ENCODE peak calls at places on chromosomes 12 and 14, in ten cellular contexts. One of them, this sample, is unnamed.

GRCh38 chr12:49621651-49622500 is 1.5 kb upstream of the PRPF40B start:
- DNase-seq in AG10803: no peak
- DNase-seq in stimulated activated CD4-positive, alpha-beta T cell treated with anti-CD3 and anti-CD28 coated beads, Interleukin-1b, Interleukin-23, amount 100 ng/mL, for 4 hours: no peak
- DNase-seq in endothelial cell: no peak
- DNase-seq in T follicular helper cell: no peak
- DNase-seq in right atrium auricular region: no peak
- DNase-seq in T-helper 1 cell: no peak
- DNase-seq in memory B cell: no peak
- DNase-seq in sigmoid colon: no peak
- DNase-seq in GM04504: no peak
- DNase-seq in this sample: no peak

GRCh38 chr14:104506461-104507253 is 72.9 kb upstream of the C14orf180 start:
- DNase-seq in T follicular helper cell: no peak
- DNase-seq in right atrium auricular region: no peak
- DNase-seq in T-helper 1 cell: no peak
- DNase-seq in sigmoid colon: no peak
- DNase-seq in endothelial cell: no peak
- DNase-seq in GM04504: no peak
- DNase-seq in stimulated activated CD4-positive, alpha-beta T cell treated with anti-CD3 and anti-CD28 coated beads, Interleukin-1b, Interleukin-23, amount 100 ng/mL, for 4 hours: no peak
- DNase-seq in AG10803: no peak
- DNase-seq in memory B cell: no peak
- DNase-seq in this sample: no peak

GRCh38 chr12:31476437-31476836 is 114.5 kb downstream of the DENND5B start:
- DNase-seq in right atrium auricular region: no peak
- DNase-seq in GM04504: no peak
- DNase-seq in stimulated activated CD4-positive, alpha-beta T cell treated with anti-CD3 and anti-CD28 coated beads, Interleukin-1b, Interleukin-23, amount 100 ng/mL, for 4 hours: no peak
- DNase-seq in endothelial cell: no peak
- DNase-seq in sigmoid colon: no peak
- DNase-seq in memory B cell: no peak
- DNase-seq in T-helper 1 cell: no peak
- DNase-seq in T follicular helper cell: no peak
- DNase-seq in AG10803: no peak
- DNase-seq in this sample: no peak

GRCh38 chr12:116502989-116503496 is 56.1 kb upstream of the MAP1LC3B2 start:
- DNase-seq in AG10803: no peak
- DNase-seq in sigmoid colon: no peak
- DNase-seq in GM04504: no peak
- DNase-seq in T-helper 1 cell: no peak
- DNase-seq in right atrium auricular region: no peak
- DNase-seq in memory B cell: no peak
- DNase-seq in endothelial cell: no peak
- DNase-seq in stimulated activated CD4-positive, alpha-beta T cell treated with anti-CD3 and anti-CD28 coated beads, Interleukin-1b, Interleukin-23, amount 100 ng/mL, for 4 hours: no peak
- DNase-seq in T follicular helper cell: no peak
- DNase-seq in this sample: no peak

GRCh38 chr12:43914923-43915468 is 79.1 kb downstream of the TMEM117 start:
- DNase-seq in endothelial cell: no peak
- DNase-seq in memory B cell: no peak
- DNase-seq in stimulated activated CD4-positive, alpha-beta T cell treated with anti-CD3 and anti-CD28 coated beads, Interleukin-1b, Interleukin-23, amount 100 ng/mL, for 4 hours: no peak
- DNase-seq in T follicular helper cell: no peak
- DNase-seq in right atrium auricular region: no peak
- DNase-seq in sigmoid colon: no peak
- DNase-seq in T-helper 1 cell: no peak
- DNase-seq in AG10803: no peak
- DNase-seq in GM04504: no peak
- DNase-seq in this sample: no peak

GRCh38 chr14:30914812-30915211 is 40.5 kb downstream of the COCH start:
- DNase-seq in T follicular helper cell: no peak
- DNase-seq in right atrium auricular region: no peak
- DNase-seq in endothelial cell: no peak
- DNase-seq in T-helper 1 cell: no peak
- DNase-seq in AG10803: no peak
- DNase-seq in sigmoid colon: no peak
- DNase-seq in memory B cell: no peak
- DNase-seq in GM04504: no peak
- DNase-seq in stimulated activated CD4-positive, alpha-beta T cell treated with anti-CD3 and anti-CD28 coated beads, Interleukin-1b, Interleukin-23, amount 100 ng/mL, for 4 hours: no peak
- DNase-seq in this sample: no peak

GRCh38 chr14:104388011-104388521 is 191.5 kb upstream of the C14orf180 start:
- DNase-seq in GM04504: no peak
- DNase-seq in sigmoid colon: peak; percentile 40
- DNase-seq in memory B cell: no peak
- DNase-seq in T follicular helper cell: no peak
- DNase-seq in right atrium auricular region: no peak
- DNase-seq in endothelial cell: peak; percentile 2
- DNase-seq in stimulated activated CD4-positive, alpha-beta T cell treated with anti-CD3 and anti-CD28 coated beads, Interleukin-1b, Interleukin-23, amount 100 ng/mL, for 4 hours: no peak
- DNase-seq in T-helper 1 cell: no peak
- DNase-seq in AG10803: no peak
- DNase-seq in this sample: no peak

GRCh38 chr12:52346596-52346995 is 20.7 kb downstream of the KRT85 start:
- DNase-seq in sigmoid colon: no peak
- DNase-seq in memory B cell: no peak
- DNase-seq in right atrium auricular region: no peak
- DNase-seq in T-helper 1 cell: no peak
- DNase-seq in endothelial cell: no peak
- DNase-seq in GM04504: no peak
- DNase-seq in stimulated activated CD4-positive, alpha-beta T cell treated with anti-CD3 and anti-CD28 coated beads, Interleukin-1b, Interleukin-23, amount 100 ng/mL, for 4 hours: no peak
- DNase-seq in AG10803: no peak
- DNase-seq in T follicular helper cell: no peak
- DNase-seq in this sample: no peak

GRCh38 chr14:103858063-103858820 is 10.9 kb upstream of the PPP1R13B start:
- DNase-seq in right atrium auricular region: no peak
- DNase-seq in endothelial cell: no peak
- DNase-seq in T-helper 1 cell: no peak
- DNase-seq in stimulated activated CD4-positive, alpha-beta T cell treated with anti-CD3 and anti-CD28 coated beads, Interleukin-1b, Interleukin-23, amount 100 ng/mL, for 4 hours: no peak
- DNase-seq in GM04504: no peak
- DNase-seq in sigmoid colon: no peak
- DNase-seq in T follicular helper cell: no peak
- DNase-seq in memory B cell: no peak
- DNase-seq in AG10803: no peak
- DNase-seq in this sample: no peak

GRCh38 chr14:49621114-49621881 is 699 bp downstream of the MGAT2 start:
- DNase-seq in memory B cell: no peak
- DNase-seq in stimulated activated CD4-positive, alpha-beta T cell treated with anti-CD3 and anti-CD28 coated beads, Interleukin-1b, Interleukin-23, amount 100 ng/mL, for 4 hours: no peak
- DNase-seq in right atrium auricular region: peak; percentile 75
- DNase-seq in endothelial cell: peak; percentile 70
- DNase-seq in GM04504: no peak
- DNase-seq in T follicular helper cell: peak; percentile 35
- DNase-seq in sigmoid colon: peak; percentile 86
- DNase-seq in T-helper 1 cell: no peak
- DNase-seq in AG10803: peak; percentile 68
- DNase-seq in this sample: peak; percentile 67

GRCh38 chr12:14417717-14418116 is 52.2 kb downstream of the ATF7IP start:
- DNase-seq in AG10803: peak; percentile 86
- DNase-seq in right atrium auricular region: peak; percentile 69
- DNase-seq in memory B cell: peak; percentile 34
- DNase-seq in endothelial cell: peak; percentile 73
- DNase-seq in stimulated activated CD4-positive, alpha-beta T cell treated with anti-CD3 and anti-CD28 coated beads, Interleukin-1b, Interleukin-23, amount 100 ng/mL, for 4 hours: peak; percentile 47
- DNase-seq in T follicular helper cell: peak; percentile 73
- DNase-seq in T-helper 1 cell: peak; percentile 56
- DNase-seq in sigmoid colon: peak; percentile 77
- DNase-seq in GM04504: peak; percentile 68
- DNase-seq in this sample: peak; percentile 82

GRCh38 chr14:55348766-55349453 is 62.7 kb downstream of the ATG14 start:
- DNase-seq in T follicular helper cell: no peak
- DNase-seq in right atrium auricular region: no peak
- DNase-seq in T-helper 1 cell: no peak
- DNase-seq in stimulated activated CD4-positive, alpha-beta T cell treated with anti-CD3 and anti-CD28 coated beads, Interleukin-1b, Interleukin-23, amount 100 ng/mL, for 4 hours: no peak
- DNase-seq in memory B cell: no peak
- DNase-seq in AG10803: no peak
- DNase-seq in GM04504: no peak
- DNase-seq in endothelial cell: no peak
- DNase-seq in sigmoid colon: no peak
- DNase-seq in this sample: no peak

GRCh38 chr14:102028733-102029132 is 58.1 kb downstream of the HSP90AA1 start:
- DNase-seq in AG10803: peak; percentile 88
- DNase-seq in T follicular helper cell: no peak
- DNase-seq in stimulated activated CD4-positive, alpha-beta T cell treated with anti-CD3 and anti-CD28 coated beads, Interleukin-1b, Interleukin-23, amount 100 ng/mL, for 4 hours: no peak
- DNase-seq in right atrium auricular region: no peak
- DNase-seq in endothelial cell: no peak
- DNase-seq in T-helper 1 cell: no peak
- DNase-seq in memory B cell: no peak
- DNase-seq in sigmoid colon: no peak
- DNase-seq in GM04504: peak; percentile 63
- DNase-seq in this sample: no peak

GRCh38 chr12:5383961-5384360 is 47.9 kb upstream of the NTF3 start:
- DNase-seq in stimulated activated CD4-positive, alpha-beta T cell treated with anti-CD3 and anti-CD28 coated beads, Interleukin-1b, Interleukin-23, amount 100 ng/mL, for 4 hours: no peak
- DNase-seq in memory B cell: no peak
- DNase-seq in GM04504: peak; percentile 38
- DNase-seq in T follicular helper cell: no peak
- DNase-seq in AG10803: peak; percentile 84
- DNase-seq in right atrium auricular region: no peak
- DNase-seq in endothelial cell: no peak
- DNase-seq in sigmoid colon: no peak
- DNase-seq in T-helper 1 cell: no peak
- DNase-seq in this sample: no peak

GRCh38 chr14:20657216-20658211 is 16.0 kb upstream of the OR6S1 start:
- DNase-seq in endothelial cell: peak; percentile 19
- DNase-seq in AG10803: no peak
- DNase-seq in GM04504: no peak
- DNase-seq in stimulated activated CD4-positive, alpha-beta T cell treated with anti-CD3 and anti-CD28 coated beads, Interleukin-1b, Interleukin-23, amount 100 ng/mL, for 4 hours: no peak
- DNase-seq in memory B cell: no peak
- DNase-seq in T-helper 1 cell: no peak
- DNase-seq in right atrium auricular region: peak; percentile 11
- DNase-seq in sigmoid colon: no peak
- DNase-seq in T follicular helper cell: no peak
- DNase-seq in this sample: no peak

GRCh38 chr12:86137936-86138335 is 118.3 kb downstream of the MGAT4C start:
- DNase-seq in T-helper 1 cell: no peak
- DNase-seq in sigmoid colon: no peak
- DNase-seq in memory B cell: no peak
- DNase-seq in GM04504: peak; percentile 9
- DNase-seq in T follicular helper cell: no peak
- DNase-seq in AG10803: peak; percentile 22
- DNase-seq in right atrium auricular region: no peak
- DNase-seq in stimulated activated CD4-positive, alpha-beta T cell treated with anti-CD3 and anti-CD28 coated beads, Interleukin-1b, Interleukin-23, amount 100 ng/mL, for 4 hours: no peak
- DNase-seq in endothelial cell: no peak
- DNase-seq in this sample: no peak

GRCh38 chr14:32449640-32450039 is 120.5 kb downstream of the AKAP6 start:
- DNase-seq in T-helper 1 cell: no peak
- DNase-seq in GM04504: no peak
- DNase-seq in memory B cell: no peak
- DNase-seq in AG10803: no peak
- DNase-seq in right atrium auricular region: no peak
- DNase-seq in sigmoid colon: no peak
- DNase-seq in T follicular helper cell: no peak
- DNase-seq in endothelial cell: no peak
- DNase-seq in stimulated activated CD4-positive, alpha-beta T cell treated with anti-CD3 and anti-CD28 coated beads, Interleukin-1b, Interleukin-23, amount 100 ng/mL, for 4 hours: no peak
- DNase-seq in this sample: no peak

GRCh38 chr14:100504372-100505078 is 82.7 kb downstream of the BEGAIN start:
- DNase-seq in GM04504: no peak
- DNase-seq in T-helper 1 cell: no peak
- DNase-seq in memory B cell: no peak
- DNase-seq in T follicular helper cell: no peak
- DNase-seq in sigmoid colon: no peak
- DNase-seq in right atrium auricular region: no peak
- DNase-seq in endothelial cell: no peak
- DNase-seq in AG10803: no peak
- DNase-seq in stimulated activated CD4-positive, alpha-beta T cell treated with anti-CD3 and anti-CD28 coated beads, Interleukin-1b, Interleukin-23, amount 100 ng/mL, for 4 hours: no peak
- DNase-seq in this sample: no peak